ENCODE peak calls at places on chromosomes 6 and 20, in six cellular contexts. One of them, this sample, is unnamed.

GRCh38 chr6:150876598-150876997 is 11.1 kb downstream of the MTHFD1L start:
- DNase-seq in uterus: no peak
- DNase-seq in ascending aorta: no peak
- DNase-seq in fibroblast of lung: peak
- DNase-seq in small intestine: peak
- DNase-seq in cardiac muscle cell: peak
- DNase-seq in this sample: peak

GRCh38 chr20:63084563-63084927 is 77.8 kb upstream of the BHLHE23 start:
- DNase-seq in small intestine: no peak
- DNase-seq in uterus: no peak
- DNase-seq in fibroblast of lung: no peak
- DNase-seq in cardiac muscle cell: no peak
- DNase-seq in ascending aorta: no peak
- DNase-seq in this sample: peak

GRCh38 chr6:84274856-84275255 is 47.4 kb upstream of the CEP162 start:
- DNase-seq in fibroblast of lung: no peak
- DNase-seq in small intestine: no peak
- DNase-seq in uterus: no peak
- DNase-seq in cardiac muscle cell: no peak
- DNase-seq in ascending aorta: no peak
- DNase-seq in this sample: no peak

GRCh38 chr6:150198532-150198931 is 55.7 kb downstream of the PPP1R14C start:
- DNase-seq in cardiac muscle cell: no peak
- DNase-seq in small intestine: no peak
- DNase-seq in fibroblast of lung: no peak
- DNase-seq in uterus: no peak
- DNase-seq in ascending aorta: no peak
- DNase-seq in this sample: no peak

GRCh38 chr6:31252625-31253024 is 19.3 kb downstream of the HLA-C start:
- DNase-seq in fibroblast of lung: no peak
- DNase-seq in uterus: no peak
- DNase-seq in ascending aorta: no peak
- DNase-seq in cardiac muscle cell: no peak
- DNase-seq in small intestine: no peak
- DNase-seq in this sample: no peak

GRCh38 chr6:78487401-78487800 is 379.9 kb upstream of the IRAK1BP1 start:
- DNase-seq in fibroblast of lung: no peak
- DNase-seq in uterus: no peak
- DNase-seq in ascending aorta: no peak
- DNase-seq in small intestine: no peak
- DNase-seq in cardiac muscle cell: no peak
- DNase-seq in this sample: no peak

GRCh38 chr6:98516869-98517268 is 317.5 kb upstream of the POU3F2 start:
- DNase-seq in small intestine: no peak
- DNase-seq in cardiac muscle cell: no peak
- DNase-seq in fibroblast of lung: no peak
- DNase-seq in uterus: no peak
- DNase-seq in ascending aorta: no peak
- DNase-seq in this sample: no peak

GRCh38 chr6:90787411-90787810 is 200.5 kb upstream of the MAP3K7 start:
- DNase-seq in small intestine: no peak
- DNase-seq in ascending aorta: no peak
- DNase-seq in uterus: no peak
- DNase-seq in fibroblast of lung: no peak
- DNase-seq in cardiac muscle cell: no peak
- DNase-seq in this sample: no peak

GRCh38 chr6:13307508-13307995 is 20.8 kb downstream of the TBC1D7 start:
- DNase-seq in uterus: no peak
- DNase-seq in cardiac muscle cell: peak
- DNase-seq in small intestine: no peak
- DNase-seq in fibroblast of lung: peak
- DNase-seq in ascending aorta: no peak
- DNase-seq in this sample: no peak

GRCh38 chr6:41209976-41210375 is 9.0 kb upstream of the TREML2 start:
- DNase-seq in fibroblast of lung: no peak
- DNase-seq in small intestine: no peak
- DNase-seq in cardiac muscle cell: no peak
- DNase-seq in uterus: no peak
- DNase-seq in ascending aorta: no peak
- DNase-seq in this sample: no peak

DNA sequence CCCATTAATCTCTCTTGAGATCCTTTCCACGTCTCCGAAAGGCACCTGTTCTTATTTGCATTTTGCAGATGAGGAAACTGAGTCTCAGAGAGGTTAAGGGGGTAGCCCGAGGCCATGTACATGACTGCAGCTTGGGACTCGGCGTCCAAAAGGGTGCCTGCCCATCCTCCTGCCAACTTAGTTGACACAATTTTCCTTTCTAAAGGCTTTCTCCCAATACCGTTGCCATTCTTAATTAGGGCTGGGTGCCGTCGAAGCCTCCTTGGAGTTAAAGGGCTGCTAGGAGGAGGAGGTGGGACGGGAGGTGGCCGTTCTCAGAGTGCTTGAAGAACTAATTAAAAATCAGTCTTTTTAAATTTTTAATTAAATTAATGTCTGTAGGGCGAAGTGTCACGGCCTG is 546 bp upstream of the PSMG4 start:
- DNase-seq in uterus: no peak
- DNase-seq in small intestine: no peak
- DNase-seq in cardiac muscle cell: no peak
- DNase-seq in ascending aorta: no peak
- DNase-seq in fibroblast of lung: no peak
- DNase-seq in this sample: no peak
- H3K27ac ChIP-seq in uterus: peak
- H3K27ac ChIP-seq in small intestine: no peak
- H3K27ac ChIP-seq in cardiac muscle cell: no peak
- H3K27ac ChIP-seq in ascending aorta: no peak
- H3K27ac ChIP-seq in fibroblast of lung: no peak
- H3K27ac ChIP-seq in this sample: no peak

GRCh38 chr6:133989525-133989924 is 36.5 kb downstream of the TBPL1 start:
- DNase-seq in small intestine: no peak
- DNase-seq in uterus: no peak
- DNase-seq in cardiac muscle cell: no peak
- DNase-seq in ascending aorta: no peak
- DNase-seq in fibroblast of lung: no peak
- DNase-seq in this sample: no peak

GRCh38 chr6:133995296-133995695 is 42.3 kb downstream of the TBPL1 start:
- DNase-seq in fibroblast of lung: no peak
- DNase-seq in uterus: no peak
- DNase-seq in ascending aorta: no peak
- DNase-seq in small intestine: no peak
- DNase-seq in cardiac muscle cell: no peak
- DNase-seq in this sample: no peak

GRCh38 chr6:133990321-133990720 is 37.3 kb downstream of the TBPL1 start:
- DNase-seq in uterus: no peak
- DNase-seq in small intestine: no peak
- DNase-seq in cardiac muscle cell: no peak
- DNase-seq in ascending aorta: no peak
- DNase-seq in fibroblast of lung: no peak
- DNase-seq in this sample: no peak

GRCh38 chr6:133992992-133993682 is 40.1 kb downstream of the TBPL1 start:
- DNase-seq in fibroblast of lung: no peak
- DNase-seq in cardiac muscle cell: peak
- DNase-seq in ascending aorta: no peak
- DNase-seq in small intestine: no peak
- DNase-seq in uterus: no peak
- DNase-seq in this sample: peak

GRCh38 chr6:133991096-133991593 is 38.1 kb downstream of the TBPL1 start:
- DNase-seq in ascending aorta: no peak
- DNase-seq in fibroblast of lung: peak
- DNase-seq in small intestine: no peak
- DNase-seq in uterus: no peak
- DNase-seq in cardiac muscle cell: peak
- DNase-seq in this sample: no peak
- H3K27ac ChIP-seq in ascending aorta: peak
- H3K27ac ChIP-seq in fibroblast of lung: no peak
- H3K27ac ChIP-seq in small intestine: no peak
- H3K27ac ChIP-seq in uterus: peak
- H3K27ac ChIP-seq in cardiac muscle cell: no peak
- H3K27ac ChIP-seq in this sample: no peak

DNA sequence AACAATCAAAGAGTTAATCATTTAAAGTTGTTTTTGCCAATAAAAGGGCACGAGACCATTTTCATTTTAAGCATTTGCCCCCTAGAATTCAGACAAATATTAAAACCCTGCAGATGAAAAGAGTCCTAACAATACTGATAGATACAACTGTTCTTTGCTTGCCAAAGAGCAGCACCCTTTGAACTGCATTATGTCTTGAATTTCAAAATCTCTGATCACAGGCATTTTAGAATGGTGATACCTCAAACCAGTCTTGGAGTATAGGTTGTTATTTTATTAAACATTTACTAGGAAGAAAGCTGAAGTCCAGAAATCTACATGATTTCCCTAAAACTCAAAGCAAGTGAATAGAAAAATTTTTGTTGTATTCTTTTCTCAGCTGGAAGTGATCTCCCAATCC is 108.7 kb downstream of the KIF13A start:
- DNase-seq in uterus: no peak
- DNase-seq in small intestine: no peak
- DNase-seq in ascending aorta: no peak
- DNase-seq in fibroblast of lung: no peak
- DNase-seq in cardiac muscle cell: no peak
- DNase-seq in this sample: no peak
- H3K27ac ChIP-seq in uterus: no peak
- H3K27ac ChIP-seq in small intestine: no peak
- H3K27ac ChIP-seq in ascending aorta: no peak
- H3K27ac ChIP-seq in fibroblast of lung: no peak
- H3K27ac ChIP-seq in cardiac muscle cell: no peak
- H3K27ac ChIP-seq in this sample: no peak

DNA sequence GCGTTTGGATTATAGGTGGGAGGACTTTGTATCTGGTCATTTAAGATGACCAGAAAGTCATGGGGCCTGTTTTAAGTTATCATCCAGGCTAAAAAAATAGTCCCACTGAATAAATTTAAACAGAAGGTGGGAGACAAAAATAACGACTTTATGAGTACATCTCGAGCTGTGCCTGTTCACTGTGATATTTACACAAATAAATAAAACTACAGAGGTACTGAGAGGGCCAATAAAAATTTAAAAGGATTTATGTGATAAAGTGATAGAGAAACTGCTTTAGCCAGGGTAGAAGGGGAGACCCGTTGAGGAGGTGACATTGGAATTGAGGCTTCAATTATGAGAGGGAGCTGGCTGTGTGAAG is 53.4 kb upstream of the PMEPA1 start:
- DNase-seq in ascending aorta: no peak
- DNase-seq in uterus: no peak
- DNase-seq in fibroblast of lung: no peak
- DNase-seq in small intestine: no peak
- DNase-seq in cardiac muscle cell: no peak
- DNase-seq in this sample: no peak
- H3K27ac ChIP-seq in ascending aorta: no peak
- H3K27ac ChIP-seq in uterus: no peak
- H3K27ac ChIP-seq in fibroblast of lung: no peak
- H3K27ac ChIP-seq in small intestine: no peak
- H3K27ac ChIP-seq in cardiac muscle cell: no peak
- H3K27ac ChIP-seq in this sample: no peak

GRCh38 chr6:113065606-113066005 is 718.5 kb downstream of the RFPL4B start:
- DNase-seq in fibroblast of lung: peak
- DNase-seq in small intestine: no peak
- DNase-seq in ascending aorta: no peak
- DNase-seq in uterus: no peak
- DNase-seq in cardiac muscle cell: peak
- DNase-seq in this sample: no peak
- H3K27ac ChIP-seq in fibroblast of lung: no peak
- H3K27ac ChIP-seq in small intestine: no peak
- H3K27ac ChIP-seq in ascending aorta: no peak
- H3K27ac ChIP-seq in uterus: no peak
- H3K27ac ChIP-seq in cardiac muscle cell: no peak
- H3K27ac ChIP-seq in this sample: no peak

GRCh38 chr6:111462770-111463391 is 20.1 kb downstream of the REV3L start:
- DNase-seq in ascending aorta: no peak
- DNase-seq in small intestine: peak
- DNase-seq in cardiac muscle cell: peak
- DNase-seq in uterus: no peak
- DNase-seq in fibroblast of lung: peak
- DNase-seq in this sample: no peak
- H3K27ac ChIP-seq in ascending aorta: peak
- H3K27ac ChIP-seq in small intestine: no peak
- H3K27ac ChIP-seq in cardiac muscle cell: no peak
- H3K27ac ChIP-seq in uterus: peak
- H3K27ac ChIP-seq in fibroblast of lung: peak
- H3K27ac ChIP-seq in this sample: peak

DNA sequence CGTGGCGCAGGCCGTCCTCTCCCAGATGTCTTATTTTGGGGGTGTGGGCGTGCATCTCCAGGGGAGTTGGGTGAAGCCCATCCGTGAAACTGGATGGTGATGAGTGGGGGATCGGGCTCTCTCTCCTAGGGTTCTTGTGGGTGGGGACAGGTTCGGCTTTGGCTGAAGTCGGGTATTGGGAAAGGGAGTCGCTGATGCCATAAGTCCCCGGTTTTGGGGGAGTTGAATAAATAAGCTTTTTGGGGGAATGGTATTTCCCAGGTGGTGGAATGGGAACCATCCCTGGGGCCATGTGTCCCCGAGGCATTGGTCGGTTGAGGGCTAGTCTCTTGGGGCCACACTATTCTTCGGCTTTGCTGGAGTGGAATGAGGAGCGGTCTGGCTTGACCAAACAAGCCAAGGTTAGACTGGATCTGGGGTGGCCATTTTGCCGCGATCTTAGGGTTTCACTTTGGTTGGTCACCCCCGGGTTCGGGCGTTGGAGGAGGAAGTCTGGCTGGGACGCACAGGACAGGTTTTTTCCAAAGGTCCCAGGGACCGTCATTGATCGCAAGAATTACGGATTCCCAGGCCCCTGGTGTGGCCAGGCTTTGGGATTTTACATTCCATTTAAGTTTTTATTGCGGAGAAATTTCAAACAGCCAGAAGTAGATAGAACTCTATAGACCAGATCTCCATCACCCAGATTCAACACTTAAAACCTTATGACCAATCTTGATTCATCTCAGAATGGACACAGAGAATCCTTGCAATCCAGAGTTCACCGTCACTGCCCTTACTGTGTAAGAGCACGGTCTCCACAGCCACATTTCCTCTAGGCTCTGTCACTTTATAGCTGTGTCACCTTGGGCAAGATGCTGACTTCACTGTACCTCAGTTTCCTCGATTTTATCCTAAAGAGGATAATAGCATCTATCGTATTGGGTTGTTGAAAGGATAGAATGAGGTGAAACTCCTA is 700 bp downstream of the ZNF133 start:
- DNase-seq in uterus: no peak
- DNase-seq in small intestine: peak
- DNase-seq in ascending aorta: no peak
- DNase-seq in fibroblast of lung: peak
- DNase-seq in cardiac muscle cell: peak
- DNase-seq in this sample: no peak
- H3K27ac ChIP-seq in uterus: peak
- H3K27ac ChIP-seq in small intestine: no peak
- H3K27ac ChIP-seq in ascending aorta: peak
- H3K27ac ChIP-seq in fibroblast of lung: peak
- H3K27ac ChIP-seq in cardiac muscle cell: peak
- H3K27ac ChIP-seq in this sample: no peak

This sample was measured in right cardiac atrium.